ENCODE peak calls at places on chromosomes 7 and 10, in four cellular contexts. Z is hepatocyte, F is HCT116, R is ovary. W is an unnamed sample.

GRCh38 chr7:6164010-6164409 is 108.4 kb downstream of the CYTH3 start:
- DNase-seq in F (no peak), R (no peak), Z (no peak), W (no peak)

GRCh38 chr10:131657318-131657984 is 243.4 kb upstream of the PPP2R2D start:
- DNase-seq in Z (no peak), F (no peak), R (no peak), W (no peak)

GRCh38 chr7:19939746-19940145 is 166.3 kb upstream of the TMEM196 start:
- DNase-seq in R (no peak), Z (no peak), F (no peak), W (no peak)

GRCh38 chr10:90969148-90969547 is 48.3 kb upstream of the ANKRD1 start:
- DNase-seq in Z (no peak), R (no peak), F (no peak), W (no peak)

GRCh38 chr7:47215049-47215448 is 366.9 kb downstream of the TNS3 start:
- DNase-seq in Z (no peak), F (no peak), R (no peak), W (no peak)

GRCh38 chr10:28445511-28445910 is 87.4 kb upstream of the WAC start:
- DNase-seq in Z (no peak), R (no peak), F (no peak), W (no peak)

GRCh38 chr7:50092579-50093411 is at the start of gene ZPBP:
- DNase-seq in R (peak; percentile 33), F (peak; percentile 7), Z (peak; percentile 64), W (peak; percentile 80)

GRCh38 chr7:44279731-44280505 is 45.5 kb downstream of the CAMK2B start:
- DNase-seq in F (no peak), Z (no peak), R (peak; percentile 6), W (no peak)

GRCh38 chr7:106480616-106481031 is 180.3 kb downstream of the CCDC71L start:
- DNase-seq in F (no peak), Z (no peak), R (no peak), W (no peak)

GRCh38 chr7:105388373-105389089 is at the start of gene SRPK2:
- DNase-seq in R (peak; percentile 82), F (no peak), Z (peak; percentile 90), W (peak; percentile 66)

GRCh38 chr7:2775376-2775775 is 68.7 kb downstream of the GNA12 start:
- DNase-seq in R (no peak), Z (no peak), F (no peak), W (no peak)

GRCh38 chr7:2773608-2774007 is 70.5 kb downstream of the GNA12 start:
- DNase-seq in Z (no peak), F (no peak), R (no peak), W (no peak)

GRCh38 chr7:2774935-2775334 is 69.2 kb downstream of the GNA12 start:
- DNase-seq in Z (no peak), F (no peak), R (no peak), W (no peak)

GRCh38 chr7:2775785-2776184 is 68.3 kb downstream of the GNA12 start:
- DNase-seq in R (no peak), Z (no peak), F (no peak), W (no peak)

DNA sequence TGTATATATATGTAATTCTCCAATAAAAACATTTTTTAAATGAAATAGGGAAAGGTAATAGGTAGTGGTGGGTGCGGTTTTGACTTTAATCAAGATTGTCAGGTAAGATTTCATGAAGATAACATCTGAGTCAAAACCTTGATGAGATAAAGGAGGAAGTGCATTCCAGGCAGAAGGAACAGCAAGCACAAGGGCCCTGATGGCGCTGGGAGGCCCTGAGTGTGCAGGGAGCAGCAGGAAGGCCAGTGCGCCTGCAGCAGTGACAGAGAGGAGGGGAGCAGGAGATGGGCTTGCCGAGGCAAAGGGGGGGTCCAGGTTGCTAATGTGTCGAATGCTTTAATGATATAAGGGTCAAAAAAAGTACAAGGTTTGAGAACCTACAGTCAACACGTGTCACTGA is 69.8 kb downstream of the GNA12 start:
- DNase-seq in Z (no peak), F (no peak), R (no peak), W (no peak)
- H3K4me1 ChIP-seq in Z (no peaks in the 10 kb centered on the region), F (no peaks in the 10 kb centered on the region), R (peaks cover 14% of the 10 kb centered on the region), W (no peaks in the 10 kb centered on the region)

GRCh38 chr7:138287549-138287948 is 172.5 kb upstream of the TRIM24 start:
- DNase-seq in Z (no peak), R (no peak), F (no peak), W (no peak)
- H3K27ac ChIP-seq in Z (no peak overlapping the region), R (no peak overlapping the region), F (no peak overlapping the region), W (no peak overlapping the region)

GRCh38 chr7:123747620-123748141 is 1.1 kb downstream of the WASL start:
- DNase-seq in R (peak; percentile 54), F (peak; percentile 39), Z (peak; percentile 77), W (peak; percentile 61)

GRCh38 chr7:123747089-123747488 is 1.7 kb downstream of the WASL start:
- DNase-seq in F (no peak), Z (no peak), R (no peak), W (peak; percentile 23)

GRCh38 chr7:123744416-123744815 is 4.4 kb downstream of the WASL start:
- DNase-seq in F (no peak), R (no peak), Z (no peak), W (no peak)

GRCh38 chr7:123745437-123745836 is 3.4 kb downstream of the WASL start:
- DNase-seq in F (no peak), Z (no peak), R (no peak), W (no peak)

GRCh38 chr7:123746055-123746454 is 2.7 kb downstream of the WASL start:
- DNase-seq in F (no peak), R (no peak), Z (no peak), W (no peak)
- H3K4me3 ChIP-seq in F (no peak overlapping the region), R (no peak overlapping the region), Z (peak overlapping the region; percentile 88), W (peak overlapping the region; percentile 14)

GRCh38 chr10:71753091-71753959 is 20.0 kb downstream of the VSIR start:
- DNase-seq in Z (peak; percentile 50), R (no peak), F (no peak), W (peak; percentile 85)

GRCh38 chr10:71752391-71753090 is 20.8 kb downstream of the VSIR start:
- DNase-seq in R (no peak), Z (no peak), F (no peak), W (no peak)

GRCh38 chr10:71755179-71755879 is 18.0 kb downstream of the VSIR start:
- DNase-seq in Z (no peak), R (no peak), F (no peak), W (peak; percentile 70)

GRCh38 chr10:71753960-71754505 is 19.3 kb downstream of the VSIR start:
- DNase-seq in Z (no peak), R (no peak), F (no peak), W (no peak)

DNA sequence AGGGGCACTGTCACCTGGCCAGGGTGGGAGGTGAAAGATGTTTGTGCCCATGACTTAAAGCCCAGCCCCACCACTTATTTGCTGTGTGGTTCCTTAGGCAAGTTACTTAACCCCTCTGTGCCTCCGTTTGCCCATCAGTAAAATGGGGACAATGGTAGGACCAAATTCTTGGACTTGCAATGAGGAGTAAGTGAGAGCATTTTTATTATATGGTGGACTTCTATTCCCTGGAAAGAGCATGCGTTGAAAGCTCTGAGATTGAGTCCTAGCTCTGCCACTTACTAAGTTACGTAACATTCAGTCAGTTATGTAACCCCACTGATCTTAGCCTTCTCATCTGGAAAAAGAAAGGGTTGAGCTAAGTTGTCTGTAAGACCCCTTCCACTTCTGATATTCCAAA is 18.8 kb downstream of the VSIR start:
- DNase-seq in Z (no peak), F (no peak), R (no peak), W (no peak)
- H3K4me1 ChIP-seq in Z (peaks cover 14% of the 10 kb centered on the region), F (peaks cover 3% of the 10 kb centered on the region), R (no peaks in the 10 kb centered on the region), W (peaks cover 27% of the 10 kb centered on the region)

GRCh38 chr7:100035865-100036264 is 13.7 kb upstream of the ZSCAN21 start:
- DNase-seq in Z (no peak), R (no peak), F (no peak), W (no peak)
- H3K27ac ChIP-seq in Z (no peak overlapping the region), R (no peak overlapping the region), F (no peak overlapping the region), W (peak overlapping the region; percentile 42)

GRCh38 chr7:17142831-17143541 is 155.5 kb upstream of the AHR start:
- DNase-seq in Z (no peak), R (no peak), F (no peak), W (peak; percentile 67)
- H3K4me3 ChIP-seq in Z (no peak overlapping the region), R (peak overlapping the region; percentile 19), F (no peak overlapping the region), W (no peak overlapping the region)

GRCh38 chr10:26803849-26804248 is 56.9 kb downstream of the ABI1 start:
- DNase-seq in R (no peak), F (no peak), Z (no peak), W (no peak)

GRCh38 chr10:26802527-26802926 is 58.2 kb downstream of the ABI1 start:
- DNase-seq in Z (no peak), F (no peak), R (no peak), W (no peak)

GRCh38 chr10:26801274-26801673 is 59.5 kb downstream of the ABI1 start:
- DNase-seq in R (no peak), F (no peak), Z (no peak), W (no peak)

GRCh38 chr10:26800468-26800867 is 60.3 kb downstream of the ABI1 start:
- DNase-seq in R (no peak), F (no peak), Z (no peak), W (no peak)

DNA sequence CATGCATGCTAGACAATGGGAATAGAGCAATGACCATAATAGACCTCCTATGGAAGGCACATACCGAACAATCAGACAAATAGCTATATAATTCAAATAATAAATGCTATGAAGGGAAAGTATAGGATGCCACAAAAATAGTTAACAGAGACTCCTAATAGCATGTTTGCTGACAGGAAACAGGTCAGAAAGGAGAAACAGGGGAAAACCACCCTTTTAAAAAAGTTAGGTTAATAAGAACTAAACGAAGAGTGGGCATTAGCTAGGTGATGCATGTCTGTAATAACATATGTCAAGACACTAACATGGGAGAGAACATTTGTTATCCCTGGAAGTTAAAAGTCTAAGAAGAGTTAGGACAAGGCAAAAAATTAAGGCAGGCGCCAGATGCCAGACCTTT is 58.9 kb downstream of the ABI1 start:
- DNase-seq in R (no peak), Z (no peak), F (no peak), W (no peak)
- H3K4me1 ChIP-seq in R (peaks cover 12% of the 10 kb centered on the region), Z (peaks cover 10% of the 10 kb centered on the region), F (no peaks in the 10 kb centered on the region), W (peaks cover 5% of the 10 kb centered on the region)

DNA sequence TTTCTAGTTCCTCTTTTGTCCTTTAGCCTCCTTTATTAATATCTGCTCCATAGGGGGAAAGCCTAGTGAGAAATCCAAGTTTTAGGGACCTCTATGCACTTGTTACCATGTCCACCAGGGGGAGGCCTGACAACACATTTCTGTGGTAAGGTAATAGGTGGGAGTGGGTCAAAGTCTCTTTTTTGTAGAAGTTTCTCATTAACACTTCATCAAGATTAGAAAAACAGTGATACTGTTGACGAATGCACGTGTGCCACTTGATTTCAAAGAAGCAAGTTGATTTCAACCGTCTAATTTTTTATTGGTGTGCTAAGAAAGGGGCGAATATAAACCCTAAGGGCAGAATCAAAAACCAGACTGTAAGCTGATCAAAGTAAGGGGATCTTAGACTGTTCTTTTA is 30.6 kb downstream of the CISD1 start:
- DNase-seq in R (no peak), Z (peak; percentile 79), F (peak; percentile 38), W (peak; percentile 77)
- H3K27ac ChIP-seq in R (no peak overlapping the region), Z (no peak overlapping the region), F (no peak overlapping the region), W (no peak overlapping the region)

DNA sequence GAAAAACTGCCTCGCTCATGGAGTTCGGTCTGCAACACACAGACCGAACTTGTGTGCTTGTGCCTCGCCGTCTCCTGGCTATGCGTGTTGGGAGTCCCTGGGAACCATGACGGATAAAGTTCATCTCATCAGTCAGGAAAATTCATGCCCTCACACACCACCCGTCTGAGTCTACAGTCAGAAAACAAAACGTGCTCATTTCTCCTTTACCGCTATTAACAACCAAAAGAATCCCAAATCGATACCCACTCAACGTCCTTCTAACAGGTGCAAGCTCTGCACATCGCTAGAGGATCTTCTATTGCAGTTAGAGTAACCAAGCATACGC is 13.6 kb downstream of the CNPY1 start:
- DNase-seq in F (no peak), Z (no peak), R (no peak), W (no peak)
- H3K4me3 ChIP-seq in F (no peak overlapping the region), Z (no peak overlapping the region), R (no peak overlapping the region), W (no peak overlapping the region)

W was measured in small intestine.